ENCODE peak calls at places on chromosomes 3 and 15, in four cellular contexts. U is stomach, R is sigmoid colon, J is endothelial cell of umbilical vein. I is an unnamed sample. For H3K4me1, the result is how much of the 10 kb centered on the place peaks cover.

GRCh38 chr3:187750513-187751123 is 5.3 kb upstream of the BCL6 start:
- DNase-seq in R (no peak), U (peak), J (no peak), I (no peak)

GRCh38 chr3:127820221-127820870 is 2.0 kb downstream of the MGLL start:
- DNase-seq in J (no peak), U (no peak), R (no peak), I (peak)

GRCh38 chr3:100936931-100937330 is 56.3 kb downstream of the ABI3BP start:
- DNase-seq in U (no peak), R (no peak), J (no peak), I (no peak)

GRCh38 chr3:133915685-133916639 is 20.3 kb upstream of the RAB6B start:
- DNase-seq in R (no peak), U (no peak), J (no peak), I (no peak)

GRCh38 chr3:126620743-126621142 is 34.2 kb downstream of the TXNRD3 start:
- DNase-seq in J (no peak), U (no peak), R (no peak), I (no peak)

GRCh38 chr3:46110701-46111493 is 83.6 kb upstream of the XCR1 start:
- DNase-seq in R (no peak), J (no peak), U (no peak), I (no peak)

GRCh38 chr15:100764778-100765457 is 114.7 kb upstream of the ALDH1A3 start:
- DNase-seq in U (no peak), R (peak), J (peak), I (no peak)

GRCh38 chr15:89852342-89853005 is 37.8 kb upstream of the ANPEP start:
- DNase-seq in U (no peak), J (no peak), R (no peak), I (no peak)

GRCh38 chr3:17805461-17805940 is 63.1 kb upstream of the TBC1D5 start:
- DNase-seq in R (no peak), U (no peak), J (no peak), I (no peak)

GRCh38 chr3:56131976-56132590 is 336.2 kb downstream of the ERC2 start:
- DNase-seq in R (peak), J (peak), U (no peak), I (no peak)

GRCh38 chr3:2485027-2485375 is 386.3 kb downstream of the CNTN4 start:
- DNase-seq in J (no peak), R (no peak), U (no peak), I (peak)

GRCh38 chr3:60514085-60514649 is 737.1 kb downstream of the FHIT start:
- DNase-seq in U (no peak), J (no peak), R (no peak), I (no peak)

GRCh38 chr3:129256270-129256669 is 6.9 kb downstream of the COPG1 start:
- DNase-seq in R (no peak), U (no peak), J (no peak), I (no peak)

GRCh38 chr15:73333001-73333400 is 35.8 kb downstream of the HCN4 start:
- DNase-seq in J (no peak), R (peak), U (no peak), I (no peak)

GRCh38 chr3:169342652-169343051 is 320.9 kb downstream of the MECOM start:
- DNase-seq in U (no peak), J (no peak), R (no peak), I (peak)

GRCh38 chr3:113194747-113195400 is 16.5 kb upstream of the BOC start:
- DNase-seq in R (no peak), U (no peak), J (no peak), I (no peak)

GRCh38 chr3:116020495-116020894 is 397.2 kb downstream of the GAP43 start:
- DNase-seq in R (no peak), J (no peak), U (no peak), I (no peak)

GRCh38 chr3:169668957-169669681 is 5.6 kb upstream of the MECOM start:
- DNase-seq in R (peak), U (peak), J (peak), I (peak)

GRCh38 chr15:92570391-92570790 is 85.2 kb downstream of the FAM174B start:
- DNase-seq in J (no peak), R (no peak), U (no peak), I (no peak)

GRCh38 chr3:122562923-122563716 is 980 bp downstream of the PARP9 start:
- DNase-seq in J (no peak), U (no peak), R (no peak), I (no peak)

GRCh38 chr15:42104095-42104891 is 9.9 kb upstream of the PLA2G4D start:
- DNase-seq in J (no peak), U (no peak), R (no peak), I (no peak)

GRCh38 chr15:42016971-42017370 is 3.9 kb downstream of the PLA2G4E start:
- DNase-seq in J (no peak), R (peak), U (no peak), I (no peak)

GRCh38 chr3:106628407-106628806 is 748.8 kb upstream of the CCDC54 start:
- DNase-seq in J (peak), U (no peak), R (no peak), I (no peak)

GRCh38 chr3:159165972-159166371 is 364.1 kb downstream of the MFSD1 start:
- DNase-seq in J (peak), R (no peak), U (no peak), I (no peak)

GRCh38 chr3:180631317-180631716 is 29.4 kb downstream of the TTC14 start:
- DNase-seq in J (no peak), R (no peak), U (no peak), I (no peak)

GRCh38 chr15:48891229-48891765 is 13.4 kb downstream of the EID1 start:
- DNase-seq in R (no peak), U (no peak), J (no peak), I (no peak)

GRCh38 chr3:73412020-73412419 is 212.7 kb downstream of the PDZRN3 start:
- DNase-seq in U (no peak), R (no peak), J (no peak), I (no peak)

GRCh38 chr15:99057697-99058420 is 47.0 kb upstream of the SYNM start:
- DNase-seq in J (peak), U (no peak), R (peak), I (peak)

GRCh38 chr3:63912768-63913588 is 795 bp upstream of the SCAANT1 start:
- DNase-seq in R (peak), U (peak), J (peak), I (peak)

GRCh38 chr3:9169326-9169725 is 80.1 kb downstream of the SRGAP3 start:
- DNase-seq in U (no peak), J (no peak), R (no peak), I (no peak)

GRCh38 chr3:162295323-162295983 is 798.8 kb downstream of the OTOL1 start:
- DNase-seq in R (no peak), J (no peak), U (no peak), I (no peak)

GRCh38 chr3:170040283-170040907 is 2.6 kb downstream of the GPR160 start:
- DNase-seq in U (no peak), R (no peak), J (no peak), I (no peak)

GRCh38 chr3:188832146-188832545 is 339.6 kb upstream of the TPRG1 start:
- DNase-seq in R (no peak), U (no peak), J (no peak), I (no peak)

GRCh38 chr3:188830955-188831354 is 340.8 kb upstream of the TPRG1 start:
- DNase-seq in U (no peak), R (no peak), J (no peak), I (no peak)

GRCh38 chr3:188834349-188834748 is 337.4 kb upstream of the TPRG1 start:
- DNase-seq in U (no peak), R (no peak), J (no peak), I (no peak)

GRCh38 chr3:188829577-188829976 is 342.2 kb upstream of the TPRG1 start:
- DNase-seq in U (no peak), J (no peak), R (no peak), I (no peak)

DNA sequence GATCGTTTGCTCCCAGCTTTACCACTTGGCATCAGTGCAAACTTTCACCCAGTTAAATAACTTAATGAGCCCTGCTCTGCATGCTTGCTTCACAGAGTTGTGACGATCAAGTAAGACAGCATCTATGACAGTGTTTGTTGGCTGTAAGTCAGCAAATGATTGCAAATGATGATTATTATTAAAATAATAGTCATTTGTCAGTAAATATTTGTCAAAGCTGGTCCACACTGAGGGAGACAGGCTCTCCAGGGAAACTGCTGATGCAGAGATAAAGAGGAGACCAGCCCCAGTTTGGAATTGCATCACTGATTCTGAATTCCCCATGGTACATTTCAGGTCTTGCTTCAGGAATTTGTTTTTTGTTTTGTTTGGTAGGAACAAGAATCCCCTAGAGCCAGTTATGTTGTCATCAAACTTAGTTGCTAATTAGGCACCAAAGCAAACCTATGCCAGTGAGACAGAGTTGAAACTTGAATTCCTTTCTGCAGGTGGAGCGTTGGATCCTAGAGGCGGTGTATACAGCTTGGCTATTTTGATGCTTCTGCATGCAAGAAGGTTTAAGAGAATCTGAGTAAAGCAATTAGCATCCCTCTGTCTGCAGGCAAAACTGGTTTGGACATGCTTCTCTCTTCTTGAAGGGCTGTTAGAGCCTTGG is 338.7 kb upstream of the TPRG1 start:
- DNase-seq in J (no peak), U (no peak), R (no peak), I (no peak)
- H3K4me1 ChIP-seq in J (under half), U (under half), R (under half), I (under half)

GRCh38 chr15:22956980-22957264 is 23.2 kb downstream of the CYFIP1 start:
- DNase-seq in J (no peak), U (no peak), R (peak), I (no peak)
- H3K4me1 ChIP-seq in J (under half), U (under half), R (under half), I (under half)

DNA sequence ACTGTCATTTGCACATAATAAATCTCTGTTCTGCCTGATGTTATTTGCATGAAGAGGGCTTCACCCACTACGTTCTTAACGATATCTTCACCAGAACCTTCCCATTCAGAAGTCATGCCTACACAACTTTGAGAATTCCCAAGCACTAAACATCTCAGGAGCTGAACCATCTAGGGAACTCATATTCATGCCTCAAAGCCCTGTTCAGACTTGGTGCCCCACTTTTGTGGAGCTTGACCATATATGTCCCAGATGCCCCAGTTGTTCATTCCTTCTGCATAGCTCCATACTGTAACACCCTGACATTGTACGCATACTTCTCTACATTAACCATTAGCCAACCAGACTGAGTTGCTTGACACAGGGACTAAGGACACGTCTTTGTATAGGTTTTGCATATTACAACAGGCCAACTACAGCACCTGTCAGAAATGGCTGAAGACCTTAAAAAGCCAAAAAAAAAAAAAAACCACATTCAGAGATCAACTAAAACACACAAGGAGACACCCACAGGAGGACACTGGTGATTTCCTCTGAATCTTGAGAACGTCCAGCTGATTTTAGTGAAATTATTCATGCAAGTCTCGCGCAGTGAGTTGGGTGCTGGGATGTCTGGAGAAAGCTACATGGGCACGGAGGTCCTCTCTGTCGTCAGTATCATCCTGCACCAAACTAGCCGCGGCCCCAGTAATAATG is 141.5 kb downstream of the FOXP1 start:
- DNase-seq in J (no peak), U (no peak), R (no peak), I (no peak)
- H3K4me1 ChIP-seq in J (under half), U (under half), R (under half), I (under half)

GRCh38 chr3:59456852-59457485 is 407.1 kb upstream of the CFAP20DC start:
- DNase-seq in U (no peak), J (no peak), R (no peak), I (no peak)

GRCh38 chr3:59451041-59451763 is 401.4 kb upstream of the CFAP20DC start:
- DNase-seq in J (no peak), U (no peak), R (no peak), I (no peak)

GRCh38 chr3:59446775-59447465 is 397.1 kb upstream of the CFAP20DC start:
- DNase-seq in J (no peak), R (no peak), U (no peak), I (no peak)

DNA sequence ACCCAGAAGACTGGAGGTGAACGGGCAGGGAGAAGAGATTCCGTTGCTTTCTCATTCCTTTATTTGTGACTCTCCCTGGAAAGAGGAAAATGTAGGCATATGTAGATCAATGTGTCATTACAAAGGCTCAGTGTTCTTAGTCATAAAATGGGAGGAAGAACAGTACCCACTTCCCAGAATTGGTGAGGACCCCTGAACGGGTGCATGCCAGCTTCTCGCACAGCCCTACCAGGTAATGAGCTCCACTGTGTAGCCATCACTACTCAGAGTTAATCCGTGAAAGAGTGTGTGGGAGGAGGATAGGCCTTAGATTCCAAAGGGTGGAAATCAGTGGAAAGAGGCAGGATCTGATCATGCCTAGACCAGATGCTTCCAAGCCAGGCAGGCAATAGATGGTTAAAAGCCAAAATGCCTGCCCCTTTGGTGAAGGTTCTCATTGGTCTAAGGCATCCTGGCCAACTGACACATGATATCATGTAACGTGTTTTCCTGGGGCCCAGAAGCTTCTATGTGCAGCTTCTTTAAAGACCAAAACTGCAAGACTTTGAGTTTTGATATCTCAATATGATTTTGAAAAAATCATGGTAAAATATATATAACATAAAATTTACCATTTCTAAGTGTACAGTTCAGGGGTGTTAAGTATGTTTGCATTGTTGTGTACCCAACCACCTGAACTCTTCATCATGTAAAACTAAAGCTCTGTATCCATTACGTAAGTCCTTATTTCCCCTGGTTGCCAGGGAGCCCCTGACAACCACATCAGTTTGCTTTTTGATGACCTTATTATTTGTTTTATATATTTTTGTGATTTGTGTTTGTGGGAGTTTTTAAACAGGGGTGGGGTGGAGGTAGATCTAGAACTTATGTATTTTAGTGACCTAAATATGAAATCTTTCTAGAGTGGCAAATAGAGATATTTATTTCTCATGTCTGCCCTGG is 402.2 kb upstream of the CFAP20DC start:
- DNase-seq in J (no peak), U (no peak), R (no peak), I (no peak)
- H3K4me1 ChIP-seq in J (under half), U (under half), R (under half), I (under half)

DNA sequence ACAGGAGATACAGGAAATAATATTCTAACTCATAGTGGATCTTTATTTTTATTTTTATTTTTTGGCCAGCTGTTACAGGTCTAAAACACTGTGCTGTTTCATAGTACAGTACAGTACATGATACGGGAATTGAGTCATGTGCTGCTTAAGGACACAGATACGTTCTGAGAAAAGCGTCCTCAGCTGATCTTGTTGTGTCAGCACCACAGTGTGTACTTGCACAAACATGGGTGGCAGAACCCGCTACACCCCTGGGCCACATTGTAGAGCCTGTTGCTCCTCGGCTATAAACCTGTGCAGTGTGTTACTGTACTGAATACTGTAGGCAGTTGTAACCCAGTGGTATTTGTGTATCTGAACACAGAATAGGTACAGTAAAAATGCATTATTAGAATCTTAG is 183.4 kb downstream of the OR4M2 start:
- DNase-seq in J (no peak), U (no peak), R (no peak), I (no peak)
- H3K4me1 ChIP-seq in J (under half), U (under half), R (under half), I (under half)

DNA sequence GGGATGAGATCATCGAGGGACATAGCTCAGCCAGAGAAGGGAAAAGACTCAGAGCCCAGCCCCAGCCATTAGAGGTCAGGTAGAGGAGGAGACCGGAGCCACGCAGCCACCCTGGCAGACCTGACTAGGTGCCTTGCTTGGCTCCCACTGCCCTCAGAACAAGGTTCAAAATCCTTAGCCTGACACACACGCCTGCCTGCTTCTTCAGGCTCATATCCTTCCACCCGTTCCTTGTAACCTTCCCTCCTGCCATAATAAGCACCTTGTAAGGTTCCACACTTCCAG is 31.0 kb downstream of the ATP2B2 start:
- DNase-seq in R (no peak), J (no peak), U (no peak), I (no peak)
- H3K4me1 ChIP-seq in R (under half), J (under half), U (under half), I (under half)

GRCh38 chr3:30635072-30635471 is 28.7 kb downstream of the TGFBR2 start:
- DNase-seq in R (no peak), U (no peak), J (no peak), I (no peak)

GRCh38 chr3:30632065-30632464 is 25.7 kb downstream of the TGFBR2 start:
- DNase-seq in J (no peak), U (no peak), R (no peak), I (no peak)

GRCh38 chr3:30631237-30631961 is 25.0 kb downstream of the TGFBR2 start:
- DNase-seq in U (no peak), J (peak), R (no peak), I (no peak)

GRCh38 chr3:30632521-30632920 is 26.1 kb downstream of the TGFBR2 start:
- DNase-seq in U (no peak), J (no peak), R (no peak), I (no peak)

GRCh38 chr3:30633718-30634117 is 27.3 kb downstream of the TGFBR2 start:
- DNase-seq in R (no peak), U (no peak), J (no peak), I (no peak)
- H3K4me1 ChIP-seq in R (under half), U (half or more), J (half or more), I (under half)

DNA sequence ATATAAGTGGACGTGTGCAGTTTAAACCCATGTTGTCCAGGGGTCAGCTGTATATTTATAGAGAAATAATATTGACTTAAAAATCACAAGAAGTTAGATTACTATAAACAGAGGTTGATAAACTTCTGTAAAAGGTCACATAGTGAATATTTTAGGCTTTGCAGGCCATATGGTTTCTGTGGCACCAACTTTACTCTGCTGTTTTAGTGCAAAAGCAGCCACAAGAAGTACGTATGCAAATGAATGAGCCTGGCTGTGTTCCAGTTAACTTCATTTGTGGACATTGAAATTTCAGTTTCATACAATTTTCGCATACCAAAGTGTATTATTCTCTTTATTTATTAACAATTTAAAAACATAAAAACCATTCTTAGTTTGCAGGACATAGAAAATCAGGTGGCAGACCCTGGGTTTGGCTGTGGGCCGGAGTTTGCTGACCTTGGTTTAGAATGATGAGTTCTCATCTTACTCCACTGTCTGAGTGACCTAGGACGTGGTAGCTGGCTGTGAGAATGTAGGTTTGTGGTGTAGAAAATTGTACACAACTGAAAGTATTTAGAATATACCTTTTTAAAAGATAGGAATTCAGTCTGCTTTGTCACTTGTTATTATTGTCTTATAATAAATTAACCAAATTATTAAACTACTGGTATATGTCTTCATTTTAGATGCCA is 16.3 kb downstream of the FAN1 start:
- DNase-seq in R (no peak), U (no peak), J (no peak), I (no peak)
- H3K4me1 ChIP-seq in R (under half), U (under half), J (under half), I (under half)

I was measured in right cardiac atrium.